ENCODE peak calls at places on chromosomes 4 and X, in four cellular contexts. W is small intestine, Y is WERI-Rb-1, L is activated T-cell treated with anti-CD3 and anti-CD28 coated beads for 1 hour. H is an unnamed sample.

GRCh38 chrX:134484039-134484438 is 24.1 kb downstream of the HPRT1 start:
- DNase-seq in W (peak; percentile 38), Y (no peak), L (no peak), H (peak; percentile 29)

GRCh38 chrX:16445166-16445752 is 204.7 kb upstream of the S100G start:
- DNase-seq in W (peak; percentile 36), Y (peak; percentile 44), L (peak; percentile 9), H (peak; percentile 51)

GRCh38 chr4:179663641-179664431 is 2221.6 kb upstream of the AGA start:
- DNase-seq in W (no peak), L (no peak), Y (no peak), H (no peak)

GRCh38 chrX:9362529-9362928 is 102.3 kb upstream of the TBL1X start:
- DNase-seq in W (no peak), Y (no peak), L (no peak), H (no peak)

GRCh38 chr4:8099981-8100464 is 58.6 kb downstream of the ABLIM2 start:
- DNase-seq in Y (no peak), L (no peak), W (no peak), H (no peak)

GRCh38 chr4:116413222-116413621 is 672.2 kb downstream of the TRAM1L1 start:
- DNase-seq in L (no peak), W (no peak), Y (no peak), H (no peak)

GRCh38 chrX:63275127-63275526 is 76.0 kb downstream of the SPIN4 start:
- DNase-seq in Y (peak; percentile 52), L (no peak), W (peak; percentile 0), H (no peak)

GRCh38 chr4:74320559-74321118 is 12.4 kb downstream of the EPGN start:
- DNase-seq in L (no peak), Y (peak; percentile 23), W (peak; percentile 80), H (no peak)

GRCh38 chrX:85031505-85031904 is 27.8 kb downstream of the APOOL start:
- DNase-seq in L (no peak), W (no peak), Y (no peak), H (no peak)

GRCh38 chr4:157887316-157887715 is 285.5 kb downstream of the GASK1B start:
- DNase-seq in W (no peak), L (no peak), Y (no peak), H (no peak)

GRCh38 chr4:181085584-181085983 is 1157.6 kb upstream of the TENM3 start:
- DNase-seq in Y (no peak), W (no peak), L (no peak), H (no peak)

GRCh38 chrX:136794080-136794479 is 13.3 kb upstream of the ARHGEF6 start:
- DNase-seq in L (no peak), W (no peak), Y (no peak), H (no peak)

GRCh38 chrX:29496636-29497180 is 718.7 kb upstream of the MAGEB2 start:
- DNase-seq in W (no peak), L (no peak), Y (no peak), H (no peak)

GRCh38 chrX:44265559-44265958 is 77.9 kb downstream of the EFHC2 start:
- DNase-seq in L (no peak), Y (no peak), W (no peak), H (no peak)

GRCh38 chr4:3413675-3414420 is 27.9 kb upstream of the HGFAC start:
- DNase-seq in Y (peak; percentile 6), W (no peak), L (no peak), H (no peak)

GRCh38 chrX:48919947-48920712 is 1.3 kb upstream of the PIM2 start:
- DNase-seq in Y (no peak), L (no peak), W (no peak), H (no peak)

GRCh38 chrX:132757066-132757623 is 201.3 kb downstream of the HS6ST2 start:
- DNase-seq in W (no peak), Y (no peak), L (no peak), H (no peak)

GRCh38 chrX:36898301-36898700 is 109.9 kb upstream of the FAM47C start:
- DNase-seq in Y (no peak), W (peak; percentile 2), L (no peak), H (no peak)

GRCh38 chr4:87005369-87005689 is 70.5 kb downstream of the AFF1 start:
- DNase-seq in Y (no peak), W (no peak), L (no peak), H (no peak)

GRCh38 chr4:3176625-3177229 is 72.2 kb upstream of the MSANTD1 start:
- DNase-seq in L (no peak), W (peak; percentile 23), Y (peak; percentile 74), H (no peak)

GRCh38 chrX:132270699-132271098 is 51.5 kb upstream of the RAP2C start:
- DNase-seq in W (no peak), Y (no peak), L (no peak), H (no peak)

GRCh38 chr4:2591189-2591588 is 54.7 kb downstream of the FAM193A start:
- DNase-seq in Y (peak; percentile 30), L (no peak), W (no peak), H (no peak)

GRCh38 chr4:2290488-2290887 is 28.6 kb upstream of the MXD4 start:
- DNase-seq in Y (peak; percentile 8), W (no peak), L (no peak), H (peak; percentile 34)

GRCh38 chr4:168269879-168270278 is 48.7 kb downstream of the DDX60 start:
- DNase-seq in L (no peak), W (peak; percentile 8), Y (no peak), H (no peak)

GRCh38 chr4:21752616-21753015 is 196.0 kb downstream of the KCNIP4 start:
- DNase-seq in W (no peak), Y (no peak), L (no peak), H (no peak)

GRCh38 chr4:25792200-25792791 is 70.5 kb downstream of the SEL1L3 start:
- DNase-seq in L (no peak), Y (peak; percentile 68), W (peak; percentile 78), H (peak; percentile 18)

GRCh38 chr4:8648816-8649630 is 56.5 kb downstream of the CPZ start:
- DNase-seq in W (no peak), Y (no peak), L (no peak), H (peak; percentile 11)

H was measured in B cell.